ENCODE peak calls at places on chromosome X, in nine cellular contexts. D is thoracic aorta, A is fibroblast of the aortic adventitia, T is fibroblast of pulmonary artery, G is ovary, U is fibroblast of mammary gland, P is NT2/D1, Z is aorta, I is BJ. Q is an unnamed sample.

GRCh38 chrX:53984895-53985294 is 59.4 kb downstream of the PHF8 start:
- DNase-seq in G (no peak), Z (no peak), A (no peak), T (no peak), P (no peak), U (no peak), D (no peak), I (no peak), Q (no peak)

GRCh38 chrX:156003486-156004185 is 6.1 kb downstream of the IL9R start:
- DNase-seq in A (no peak), G (no peak), Z (no peak), I (no peak), T (no peak), U (no peak), P (no peak), D (no peak), Q (no peak)

GRCh38 chrX:51420610-51421009 is 75.8 kb downstream of the NUDT11 start:
- DNase-seq in U (peak), T (peak), G (no peak), I (no peak), Z (no peak), D (no peak), P (peak), A (peak), Q (peak)

GRCh38 chrX:40201486-40201885 is 103.7 kb upstream of the BCOR start:
- DNase-seq in I (no peak), U (no peak), P (no peak), T (no peak), A (no peak), Z (no peak), G (no peak), D (no peak), Q (no peak)

GRCh38 chrX:19593684-19594083 is 78.4 kb upstream of the MAP3K15 start:
- DNase-seq in D (no peak), Z (no peak), A (peak), T (peak), P (no peak), I (no peak), U (peak), G (no peak), Q (peak)

GRCh38 chrX:146481735-146482134 is 327.8 kb upstream of the CXorf51B start:
- DNase-seq in U (no peak), P (no peak), T (no peak), Z (no peak), I (no peak), A (no peak), D (no peak), G (no peak), Q (no peak)

GRCh38 chrX:82765806-82766205 is 742.3 kb upstream of the POU3F4 start:
- DNase-seq in T (no peak), A (no peak), G (no peak), P (no peak), Z (no peak), U (no peak), D (no peak), I (no peak), Q (peak)

GRCh38 chrX:121308276-121308805 is 260.9 kb downstream of the GLUD2 start:
- DNase-seq in P (peak), D (no peak), A (peak), Z (no peak), G (no peak), T (peak), I (peak), U (peak), Q (peak)

GRCh38 chrX:155968106-155968714 is 29.3 kb upstream of the IL9R start:
- DNase-seq in Z (no peak), I (no peak), T (no peak), A (no peak), U (no peak), P (no peak), G (no peak), D (no peak), Q (no peak)

GRCh38 chrX:126580877-126581276 is 28.3 kb upstream of the DCAF12L1 start:
- DNase-seq in Z (no peak), G (no peak), T (no peak), I (no peak), P (no peak), D (no peak), A (no peak), U (no peak), Q (no peak)

GRCh38 chrX:6228720-6229119 is at the start of gene NLGN4X:
- DNase-seq in G (no peak), I (no peak), P (peak), D (no peak), U (no peak), T (no peak), Z (no peak), A (no peak), Q (no peak)

GRCh38 chrX:40173662-40174593 is 76.2 kb upstream of the BCOR start:
- DNase-seq in D (no peak), I (no peak), Z (peak), A (no peak), T (no peak), G (peak), P (no peak), U (no peak), Q (peak)

GRCh38 chrX:19886888-19887531 is 390 bp downstream of the SH3KBP1 start:
- DNase-seq in D (no peak), T (no peak), U (no peak), P (no peak), I (no peak), Z (peak), A (no peak), G (peak), Q (no peak)

GRCh38 chrX:44873415-44874270 is 655 bp downstream of the KDM6A start:
- DNase-seq in P (no peak), I (no peak), Z (peak), U (peak), D (peak), A (peak), G (peak), T (peak), Q (peak)

GRCh38 chrX:101079736-101080135 is 1.1 kb downstream of the TMEM35A start:
- DNase-seq in U (no peak), I (no peak), Z (no peak), D (no peak), P (no peak), A (no peak), G (no peak), T (no peak), Q (no peak)
- H3K4me3 ChIP-seq in U (no peak), I (peak), Z (peak), D (peak), P (peak), A (peak), G (peak), T (peak), Q (peak)

GRCh38 chrX:38216642-38217041 is 4.0 kb downstream of the SRPX start:
- DNase-seq in D (no peak), P (no peak), T (no peak), A (peak), I (no peak), Z (no peak), G (no peak), U (peak), Q (no peak)

GRCh38 chrX:38220936-38221386 is 290 bp upstream of the SRPX start:
- DNase-seq in U (peak), T (peak), Z (no peak), P (no peak), A (peak), G (no peak), I (no peak), D (no peak), Q (no peak)

GRCh38 chrX:38224160-38224559 is 3.5 kb upstream of the SRPX start:
- DNase-seq in D (no peak), U (no peak), I (no peak), P (no peak), Z (no peak), T (no peak), G (no peak), A (no peak), Q (no peak)

GRCh38 chrX:38221391-38221929 is 789 bp upstream of the SRPX start:
- DNase-seq in U (peak), Z (no peak), I (no peak), P (no peak), T (no peak), G (no peak), D (no peak), A (no peak), Q (no peak)

DNA sequence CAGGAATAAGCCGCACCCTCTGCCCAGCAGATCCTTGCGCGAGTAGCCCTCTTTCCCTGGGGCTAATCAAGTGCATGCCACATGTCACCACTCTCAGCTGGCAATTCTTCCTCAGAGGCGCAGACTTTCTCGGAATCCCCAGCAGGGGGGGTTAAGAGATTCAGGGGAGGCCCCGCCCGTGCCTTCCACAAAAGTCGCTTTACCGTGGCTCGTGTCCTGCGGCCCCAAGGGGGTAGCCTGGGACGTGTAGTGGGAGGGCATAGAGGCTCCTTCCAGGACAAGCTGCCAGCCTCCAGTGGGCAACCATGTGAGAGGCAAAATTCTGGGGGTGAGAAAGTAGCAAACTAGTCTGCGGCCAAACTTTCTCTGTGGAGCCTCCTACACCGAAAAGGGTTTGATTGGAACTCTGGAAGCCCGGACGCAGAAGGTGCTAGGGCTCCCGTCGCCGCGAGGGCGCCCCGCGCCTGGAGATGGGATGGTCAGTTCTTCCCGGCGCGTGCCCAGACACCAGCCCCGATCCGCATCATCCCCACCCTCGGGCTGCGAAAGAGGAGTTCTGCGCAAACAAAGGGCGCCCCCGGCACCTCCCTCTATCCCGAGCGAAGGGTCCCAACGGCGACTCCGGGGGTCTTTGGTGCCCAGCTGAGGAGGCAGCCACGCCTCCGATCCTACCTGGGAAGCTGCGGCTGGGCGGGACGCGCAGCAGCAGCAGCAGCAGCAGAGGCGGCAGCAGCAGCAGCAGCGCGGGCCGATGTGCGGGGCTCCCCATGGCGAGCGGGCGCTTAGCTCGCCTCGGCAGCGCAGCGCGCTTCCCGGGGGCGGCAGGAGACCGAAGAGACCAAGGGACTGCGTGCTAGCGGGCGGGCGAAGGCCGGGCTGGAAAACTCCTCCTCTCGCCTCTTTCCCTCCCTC is at the start of gene SRPX:
- DNase-seq in P (no peak), T (peak), I (no peak), Z (peak), U (peak), D (no peak), A (peak), G (no peak), Q (no peak)
- H3K4me3 ChIP-seq in P (peak), T (peak), I (peak), Z (peak), U (peak), D (peak), A (peak), G (peak), Q (peak)

DNA sequence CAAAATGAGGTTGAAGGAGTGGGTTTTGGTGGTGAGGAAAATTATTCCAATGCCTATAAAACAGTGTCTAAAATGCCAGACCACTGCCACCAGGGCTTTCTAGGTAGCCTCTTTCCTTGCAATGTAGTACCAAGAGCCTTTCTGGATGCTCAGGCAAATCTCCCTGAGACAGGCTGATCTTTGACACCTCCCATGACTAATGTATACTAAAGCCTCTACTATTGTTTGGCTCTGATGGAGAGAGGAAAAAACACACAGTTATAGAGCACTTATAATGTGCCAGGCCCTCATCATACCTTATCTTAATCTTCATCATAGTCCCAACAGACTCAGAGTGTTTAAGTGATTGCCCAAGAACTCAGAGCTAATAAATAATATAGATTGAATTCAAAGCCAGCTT is 5.8 kb downstream of the MTMR8 start:
- DNase-seq in U (no peak), T (no peak), D (no peak), I (no peak), A (no peak), P (no peak), Z (no peak), G (no peak), Q (no peak)
- H3K4me3 ChIP-seq in U (no peak), T (no peak), D (no peak), I (no peak), A (no peak), P (no peak), Z (no peak), G (no peak), Q (no peak)

GRCh38 chrX:8731579-8732395 is at the start of gene ANOS1:
- DNase-seq in T (peak), Z (peak), A (no peak), I (no peak), D (no peak), P (peak), U (no peak), G (peak), Q (peak)
- H3K4me3 ChIP-seq in T (peak), Z (peak), A (no peak), I (peak), D (peak), P (peak), U (no peak), G (peak), Q (peak)

GRCh38 chrX:47283015-47283771 is 50.4 kb downstream of the USP11 start:
- DNase-seq in U (peak), G (peak), T (peak), D (no peak), P (no peak), I (no peak), A (peak), Z (no peak), Q (peak)
- H3K4me3 ChIP-seq in U (no peak), G (no peak), T (no peak), D (peak), P (no peak), I (no peak), A (no peak), Z (no peak), Q (no peak)

GRCh38 chrX:55489315-55490009 is at the start of gene USP51:
- DNase-seq in T (peak), D (no peak), Z (peak), U (peak), G (peak), I (no peak), P (peak), A (peak), Q (peak)

GRCh38 chrX:55488559-55489314 is 911 bp downstream of the USP51 start:
- DNase-seq in A (peak), U (peak), I (no peak), Z (peak), D (no peak), G (peak), T (peak), P (peak), Q (peak)

GRCh38 chrX:55488268-55488558 is 1.4 kb downstream of the USP51 start:
- DNase-seq in U (no peak), A (no peak), Z (no peak), I (no peak), T (no peak), G (no peak), D (no peak), P (no peak), Q (no peak)

GRCh38 chrX:55490974-55491373 is 1.3 kb upstream of the USP51 start:
- DNase-seq in I (no peak), Z (no peak), P (no peak), D (no peak), U (no peak), G (no peak), T (no peak), A (no peak), Q (no peak)

GRCh38 chrX:55490121-55490520 is 473 bp upstream of the USP51 start:
- DNase-seq in G (no peak), P (no peak), Z (no peak), A (no peak), U (no peak), T (no peak), D (no peak), I (no peak), Q (no peak)
- H3K4me3 ChIP-seq in G (peak), P (peak), Z (peak), A (peak), U (peak), T (peak), D (peak), I (peak), Q (peak)

DNA sequence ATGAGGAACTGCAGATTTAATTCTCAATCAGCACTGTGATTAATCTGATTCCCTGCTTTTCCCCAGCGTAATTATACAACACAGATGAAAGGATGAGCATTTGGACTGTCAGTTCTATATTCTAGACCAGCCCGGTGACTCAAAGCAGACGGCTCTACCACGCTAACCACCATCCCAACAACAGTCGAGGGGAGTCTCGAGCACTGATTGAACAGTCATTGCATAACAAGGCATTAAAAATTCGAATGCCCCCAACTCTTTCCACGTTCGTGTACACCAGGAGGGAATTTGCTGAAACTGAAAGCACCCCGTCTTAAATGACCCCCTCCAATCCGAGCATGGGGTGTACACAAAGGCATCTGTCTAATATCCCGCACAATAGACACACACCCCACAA is 1.2 kb downstream of the CASK start:
- DNase-seq in A (peak), P (no peak), T (peak), G (no peak), U (peak), I (no peak), D (no peak), Z (no peak), Q (peak)
- H3K4me3 ChIP-seq in A (peak), P (peak), T (peak), G (peak), U (peak), I (peak), D (peak), Z (peak), Q (peak)

GRCh38 chrX:107827137-107827831 is 1.6 kb downstream of the MID2 start:
- DNase-seq in I (no peak), P (no peak), T (peak), A (peak), Z (no peak), D (no peak), G (no peak), U (peak), Q (peak)
- H3K4me3 ChIP-seq in I (peak), P (peak), T (peak), A (peak), Z (peak), D (peak), G (peak), U (peak), Q (peak)

GRCh38 chrX:1466232-1466661 is 13.5 kb upstream of the ASMTL start:
- DNase-seq in Z (no peak), P (no peak), A (no peak), T (no peak), D (no peak), U (no peak), I (no peak), G (no peak), Q (no peak)

GRCh38 chrX:1464282-1465131 is 11.8 kb upstream of the ASMTL start:
- DNase-seq in D (no peak), I (no peak), T (no peak), P (no peak), G (no peak), Z (no peak), A (no peak), U (no peak), Q (no peak)

GRCh38 chrX:1466971-1467561 is 14.4 kb upstream of the ASMTL start:
- DNase-seq in U (no peak), P (no peak), T (no peak), I (no peak), A (no peak), G (no peak), D (no peak), Z (no peak), Q (no peak)

GRCh38 chrX:1463581-1464281 is 11.0 kb upstream of the ASMTL start:
- DNase-seq in D (no peak), U (no peak), G (no peak), A (no peak), Z (no peak), P (no peak), I (no peak), T (no peak), Q (no peak)

GRCh38 chrX:1465261-1466231 is 12.8 kb upstream of the ASMTL start:
- DNase-seq in I (no peak), D (no peak), A (no peak), T (no peak), P (no peak), Z (no peak), G (no peak), U (no peak), Q (no peak)
- H3K4me3 ChIP-seq in I (no peak), D (no peak), A (no peak), T (no peak), P (no peak), Z (no peak), G (no peak), U (no peak), Q (no peak)

GRCh38 chrX:153411255-153411987 is at the start of gene ZFP92:
- DNase-seq in G (peak), A (no peak), P (no peak), T (no peak), Z (no peak), I (no peak), D (no peak), U (no peak), Q (peak)
- H3K4me3 ChIP-seq in G (peak), A (peak), P (peak), T (peak), Z (peak), I (peak), D (peak), U (peak), Q (peak)